ENCODE peak calls at places on chromosomes 3 and 15, in eight cellular contexts. One of them, this sample, is unnamed.

GRCh38 chr3:139642981-139643380 is 34.8 kb downstream of the NMNAT3 start:
- DNase-seq in A673: no peak
- DNase-seq in fibroblast of mammary gland: no peak
- DNase-seq in adrenal gland: no peak
- DNase-seq in tibial nerve: no peak
- DNase-seq in epithelial cell of esophagus: no peak
- DNase-seq in AG04450: no peak
- DNase-seq in body of pancreas: no peak
- DNase-seq in this sample: no peak

GRCh38 chr3:67653425-67654098 is 850 bp downstream of the SUCLG2 start:
- DNase-seq in A673: peak
- DNase-seq in tibial nerve: peak
- DNase-seq in body of pancreas: no peak
- DNase-seq in adrenal gland: no peak
- DNase-seq in AG04450: no peak
- DNase-seq in fibroblast of mammary gland: peak
- DNase-seq in epithelial cell of esophagus: no peak
- DNase-seq in this sample: no peak

GRCh38 chr15:48754011-48754410 is 56.9 kb downstream of the CEP152 start:
- DNase-seq in adrenal gland: no peak
- DNase-seq in A673: peak
- DNase-seq in fibroblast of mammary gland: no peak
- DNase-seq in tibial nerve: no peak
- DNase-seq in body of pancreas: no peak
- DNase-seq in epithelial cell of esophagus: no peak
- DNase-seq in AG04450: no peak
- DNase-seq in this sample: no peak

GRCh38 chr15:62066663-62067447 is at the start of gene C2CD4A:
- DNase-seq in A673: peak
- DNase-seq in adrenal gland: peak
- DNase-seq in body of pancreas: peak
- DNase-seq in epithelial cell of esophagus: peak
- DNase-seq in fibroblast of mammary gland: no peak
- DNase-seq in AG04450: no peak
- DNase-seq in tibial nerve: peak
- DNase-seq in this sample: peak

GRCh38 chr15:63134245-63134644 is 12.6 kb downstream of the LACTB start:
- DNase-seq in AG04450: no peak
- DNase-seq in tibial nerve: no peak
- DNase-seq in epithelial cell of esophagus: no peak
- DNase-seq in adrenal gland: no peak
- DNase-seq in A673: no peak
- DNase-seq in fibroblast of mammary gland: no peak
- DNase-seq in body of pancreas: no peak
- DNase-seq in this sample: no peak

GRCh38 chr3:167166594-167167253 is 213.4 kb downstream of the ZBBX start:
- DNase-seq in body of pancreas: peak
- DNase-seq in fibroblast of mammary gland: no peak
- DNase-seq in tibial nerve: peak
- DNase-seq in adrenal gland: no peak
- DNase-seq in epithelial cell of esophagus: no peak
- DNase-seq in AG04450: no peak
- DNase-seq in A673: peak
- DNase-seq in this sample: peak

GRCh38 chr15:64460206-64460736 is at the start of gene ZNF609:
- DNase-seq in A673: peak
- DNase-seq in body of pancreas: peak
- DNase-seq in tibial nerve: peak
- DNase-seq in adrenal gland: peak
- DNase-seq in AG04450: peak
- DNase-seq in fibroblast of mammary gland: peak
- DNase-seq in epithelial cell of esophagus: peak
- DNase-seq in this sample: peak

GRCh38 chr3:124802702-124803101 is 72.5 kb downstream of the UMPS start:
- DNase-seq in epithelial cell of esophagus: no peak
- DNase-seq in tibial nerve: no peak
- DNase-seq in A673: no peak
- DNase-seq in body of pancreas: no peak
- DNase-seq in AG04450: no peak
- DNase-seq in fibroblast of mammary gland: no peak
- DNase-seq in adrenal gland: no peak
- DNase-seq in this sample: no peak

GRCh38 chr3:169509359-169509758 is 154.2 kb downstream of the MECOM start:
- DNase-seq in body of pancreas: no peak
- DNase-seq in adrenal gland: no peak
- DNase-seq in fibroblast of mammary gland: no peak
- DNase-seq in tibial nerve: no peak
- DNase-seq in epithelial cell of esophagus: no peak
- DNase-seq in AG04450: no peak
- DNase-seq in A673: no peak
- DNase-seq in this sample: no peak

GRCh38 chr3:127488141-127488672 is 102.3 kb downstream of the TPRA1 start:
- DNase-seq in fibroblast of mammary gland: no peak
- DNase-seq in epithelial cell of esophagus: no peak
- DNase-seq in tibial nerve: no peak
- DNase-seq in AG04450: no peak
- DNase-seq in adrenal gland: no peak
- DNase-seq in body of pancreas: no peak
- DNase-seq in A673: no peak
- DNase-seq in this sample: peak

GRCh38 chr15:89958107-89958805 is 42.9 kb upstream of the ZNF710 start:
- DNase-seq in A673: no peak
- DNase-seq in tibial nerve: no peak
- DNase-seq in adrenal gland: no peak
- DNase-seq in fibroblast of mammary gland: no peak
- DNase-seq in AG04450: no peak
- DNase-seq in body of pancreas: peak
- DNase-seq in epithelial cell of esophagus: peak
- DNase-seq in this sample: no peak

GRCh38 chr15:76353023-76353577 is 16.5 kb downstream of the ISL2 start:
- DNase-seq in body of pancreas: no peak
- DNase-seq in A673: no peak
- DNase-seq in fibroblast of mammary gland: no peak
- DNase-seq in tibial nerve: no peak
- DNase-seq in epithelial cell of esophagus: no peak
- DNase-seq in adrenal gland: no peak
- DNase-seq in AG04450: no peak
- DNase-seq in this sample: no peak

GRCh38 chr3:171838218-171838720 is 4.9 kb upstream of the TMEM212 start:
- DNase-seq in AG04450: no peak
- DNase-seq in epithelial cell of esophagus: no peak
- DNase-seq in adrenal gland: peak
- DNase-seq in fibroblast of mammary gland: peak
- DNase-seq in A673: no peak
- DNase-seq in tibial nerve: peak
- DNase-seq in body of pancreas: peak
- DNase-seq in this sample: peak

GRCh38 chr15:60795471-60795870 is 316.5 kb upstream of the ICE2 start:
- DNase-seq in A673: no peak
- DNase-seq in adrenal gland: no peak
- DNase-seq in epithelial cell of esophagus: no peak
- DNase-seq in fibroblast of mammary gland: no peak
- DNase-seq in body of pancreas: no peak
- DNase-seq in AG04450: no peak
- DNase-seq in tibial nerve: no peak
- DNase-seq in this sample: no peak

GRCh38 chr3:128726691-128727031 is 678 bp downstream of the RAB7A start:
- DNase-seq in body of pancreas: peak
- DNase-seq in epithelial cell of esophagus: peak
- DNase-seq in tibial nerve: peak
- DNase-seq in A673: peak
- DNase-seq in AG04450: no peak
- DNase-seq in fibroblast of mammary gland: peak
- DNase-seq in adrenal gland: peak
- DNase-seq in this sample: peak

GRCh38 chr3:107421170-107421792 is 44.0 kb downstream of the CCDC54 start:
- DNase-seq in fibroblast of mammary gland: peak
- DNase-seq in body of pancreas: no peak
- DNase-seq in tibial nerve: peak
- DNase-seq in adrenal gland: no peak
- DNase-seq in epithelial cell of esophagus: peak
- DNase-seq in A673: peak
- DNase-seq in AG04450: no peak
- DNase-seq in this sample: no peak
- H3K4me3 ChIP-seq in fibroblast of mammary gland: peak
- H3K4me3 ChIP-seq in body of pancreas: no peak
- H3K4me3 ChIP-seq in tibial nerve: peak
- H3K4me3 ChIP-seq in adrenal gland: no peak
- H3K4me3 ChIP-seq in epithelial cell of esophagus: no peak
- H3K4me3 ChIP-seq in A673: peak
- H3K4me3 ChIP-seq in AG04450: peak
- H3K4me3 ChIP-seq in this sample: no peak

GRCh38 chr15:67523337-67523736 is 2.4 kb downstream of the C15orf61 start:
- DNase-seq in A673: no peak
- DNase-seq in body of pancreas: no peak
- DNase-seq in adrenal gland: no peak
- DNase-seq in fibroblast of mammary gland: no peak
- DNase-seq in AG04450: no peak
- DNase-seq in epithelial cell of esophagus: no peak
- DNase-seq in tibial nerve: no peak
- DNase-seq in this sample: no peak
- H3K4me3 ChIP-seq in A673: peak
- H3K4me3 ChIP-seq in body of pancreas: no peak
- H3K4me3 ChIP-seq in adrenal gland: no peak
- H3K4me3 ChIP-seq in fibroblast of mammary gland: peak
- H3K4me3 ChIP-seq in AG04450: peak
- H3K4me3 ChIP-seq in epithelial cell of esophagus: no peak
- H3K4me3 ChIP-seq in tibial nerve: no peak
- H3K4me3 ChIP-seq in this sample: peak

DNA sequence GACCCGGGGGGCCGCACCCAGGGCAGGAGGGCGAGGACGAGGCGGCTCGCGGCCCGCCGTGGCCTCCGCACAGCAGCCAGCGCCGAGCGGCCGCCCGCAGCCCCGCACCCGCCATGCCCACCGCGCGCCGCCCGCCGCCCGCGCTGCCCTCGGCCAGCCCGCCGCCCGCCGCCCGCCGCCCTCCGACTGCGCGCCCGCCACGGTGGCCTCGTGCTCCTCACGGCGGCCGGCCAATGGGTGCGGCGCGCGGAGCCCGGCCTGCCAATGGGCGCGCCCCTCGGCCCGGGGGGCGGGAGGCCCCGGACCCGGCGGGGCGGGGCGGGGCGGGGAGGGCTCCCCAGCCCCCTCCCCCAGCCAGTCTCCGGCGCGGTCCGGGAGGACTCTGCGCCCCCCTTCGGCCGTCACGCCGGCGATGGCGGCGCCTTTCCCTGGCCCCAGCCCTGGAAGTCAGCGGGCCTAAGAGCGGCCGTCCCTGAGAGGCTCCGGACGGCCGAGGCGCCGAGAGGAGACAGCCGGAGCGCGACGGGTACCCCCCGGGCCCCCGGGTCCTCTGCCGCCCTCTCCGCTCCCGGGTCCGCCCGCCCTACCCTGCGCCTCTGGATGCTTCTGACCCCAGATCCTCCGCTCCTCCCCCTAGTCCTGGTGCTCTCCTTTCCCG is at the start of gene NT5DC2:
- DNase-seq in adrenal gland: peak
- DNase-seq in fibroblast of mammary gland: peak
- DNase-seq in A673: peak
- DNase-seq in body of pancreas: peak
- DNase-seq in tibial nerve: peak
- DNase-seq in epithelial cell of esophagus: peak
- DNase-seq in AG04450: no peak
- DNase-seq in this sample: peak
- H3K4me3 ChIP-seq in adrenal gland: peak
- H3K4me3 ChIP-seq in fibroblast of mammary gland: peak
- H3K4me3 ChIP-seq in A673: peak
- H3K4me3 ChIP-seq in body of pancreas: peak
- H3K4me3 ChIP-seq in tibial nerve: peak
- H3K4me3 ChIP-seq in epithelial cell of esophagus: peak
- H3K4me3 ChIP-seq in AG04450: peak
- H3K4me3 ChIP-seq in this sample: peak

GRCh38 chr3:195401959-195402358 is 40.9 kb downstream of the ACAP2 start:
- DNase-seq in tibial nerve: no peak
- DNase-seq in AG04450: no peak
- DNase-seq in body of pancreas: no peak
- DNase-seq in epithelial cell of esophagus: no peak
- DNase-seq in A673: no peak
- DNase-seq in adrenal gland: no peak
- DNase-seq in fibroblast of mammary gland: no peak
- DNase-seq in this sample: no peak
- H3K4me3 ChIP-seq in tibial nerve: no peak
- H3K4me3 ChIP-seq in AG04450: no peak
- H3K4me3 ChIP-seq in body of pancreas: no peak
- H3K4me3 ChIP-seq in epithelial cell of esophagus: no peak
- H3K4me3 ChIP-seq in A673: no peak
- H3K4me3 ChIP-seq in adrenal gland: no peak
- H3K4me3 ChIP-seq in fibroblast of mammary gland: no peak
- H3K4me3 ChIP-seq in this sample: no peak

DNA sequence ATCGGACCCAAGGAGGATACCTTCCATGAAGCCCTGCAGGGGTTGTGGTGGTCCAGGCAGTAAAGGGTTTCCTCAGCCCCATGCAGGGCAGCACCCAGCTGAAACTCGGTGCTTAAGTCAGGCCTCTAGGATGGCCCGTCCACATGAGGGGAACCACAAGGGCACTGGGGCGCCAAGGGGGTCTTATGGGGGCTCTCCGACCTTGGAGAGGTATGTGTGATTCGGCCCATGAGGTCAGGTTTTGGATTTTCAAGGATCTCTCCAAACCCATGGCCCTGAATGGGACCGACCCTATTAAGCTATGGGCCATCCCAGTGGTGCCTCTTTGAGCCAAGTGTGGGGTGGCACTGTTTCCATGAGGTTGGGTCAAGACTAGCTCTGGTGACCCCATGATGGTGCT is 233.3 kb downstream of the SNRPN start:
- DNase-seq in tibial nerve: no peak
- DNase-seq in epithelial cell of esophagus: no peak
- DNase-seq in AG04450: no peak
- DNase-seq in adrenal gland: no peak
- DNase-seq in body of pancreas: no peak
- DNase-seq in A673: no peak
- DNase-seq in fibroblast of mammary gland: no peak
- DNase-seq in this sample: no peak
- H3K4me3 ChIP-seq in tibial nerve: no peak
- H3K4me3 ChIP-seq in epithelial cell of esophagus: no peak
- H3K4me3 ChIP-seq in AG04450: no peak
- H3K4me3 ChIP-seq in adrenal gland: no peak
- H3K4me3 ChIP-seq in body of pancreas: no peak
- H3K4me3 ChIP-seq in A673: no peak
- H3K4me3 ChIP-seq in fibroblast of mammary gland: no peak
- H3K4me3 ChIP-seq in this sample: no peak

This sample was measured in endodermal cell.